ENCODE peak calls at places on chromosome 15, in eight cellular contexts. One of them, this sample, is unnamed.

GRCh38 chr15:40155270-40155910 is 5.5 kb upstream of the BUB1B start:
- DNase-seq in NAMALWA: no peak
- DNase-seq in CMK: no peak
- DNase-seq in iPS-NIHi11: peak; percentile 77
- DNase-seq in brain microvascular endothelial cell: no peak
- DNase-seq in lower lobe of right lung: peak; percentile 55
- DNase-seq in GM23248: no peak
- DNase-seq in psoas muscle: no peak
- DNase-seq in this sample: no peak

GRCh38 chr15:71651750-71652186 is 158.6 kb upstream of the NR2E3 start:
- DNase-seq in CMK: no peak
- DNase-seq in NAMALWA: peak; percentile 58
- DNase-seq in iPS-NIHi11: peak; percentile 47
- DNase-seq in GM23248: peak; percentile 72
- DNase-seq in brain microvascular endothelial cell: peak; percentile 17
- DNase-seq in psoas muscle: no peak
- DNase-seq in lower lobe of right lung: no peak
- DNase-seq in this sample: peak; percentile 6

GRCh38 chr15:40650479-40650878 is 44.5 kb upstream of the RAD51 start:
- DNase-seq in lower lobe of right lung: no peak
- DNase-seq in psoas muscle: no peak
- DNase-seq in CMK: no peak
- DNase-seq in NAMALWA: no peak
- DNase-seq in GM23248: no peak
- DNase-seq in brain microvascular endothelial cell: no peak
- DNase-seq in iPS-NIHi11: no peak
- DNase-seq in this sample: no peak

GRCh38 chr15:101397521-101398003 is 91.9 kb downstream of the PCSK6 start:
- DNase-seq in iPS-NIHi11: no peak
- DNase-seq in psoas muscle: no peak
- DNase-seq in CMK: peak; percentile 52
- DNase-seq in GM23248: no peak
- DNase-seq in NAMALWA: no peak
- DNase-seq in lower lobe of right lung: no peak
- DNase-seq in brain microvascular endothelial cell: no peak
- DNase-seq in this sample: no peak

GRCh38 chr15:42457445-42458442 is 33.2 kb downstream of the ZNF106 start:
- DNase-seq in GM23248: peak; percentile 93
- DNase-seq in CMK: no peak
- DNase-seq in lower lobe of right lung: peak; percentile 53
- DNase-seq in iPS-NIHi11: peak; percentile 92
- DNase-seq in brain microvascular endothelial cell: peak; percentile 93
- DNase-seq in NAMALWA: peak; percentile 93
- DNase-seq in psoas muscle: peak; percentile 79
- DNase-seq in this sample: no peak

GRCh38 chr15:101187820-101188516 is 63.9 kb downstream of the CHSY1 start:
- DNase-seq in psoas muscle: no peak
- DNase-seq in NAMALWA: no peak
- DNase-seq in brain microvascular endothelial cell: peak; percentile 91
- DNase-seq in iPS-NIHi11: no peak
- DNase-seq in CMK: no peak
- DNase-seq in GM23248: no peak
- DNase-seq in lower lobe of right lung: no peak
- DNase-seq in this sample: no peak

GRCh38 chr15:32706704-32707103 is 11.1 kb upstream of the GREM1 start:
- DNase-seq in psoas muscle: no peak
- DNase-seq in iPS-NIHi11: no peak
- DNase-seq in lower lobe of right lung: no peak
- DNase-seq in GM23248: peak; percentile 82
- DNase-seq in NAMALWA: no peak
- DNase-seq in CMK: no peak
- DNase-seq in brain microvascular endothelial cell: peak; percentile 70
- DNase-seq in this sample: no peak

GRCh38 chr15:82545002-82545401 is 4.7 kb upstream of the RPS17 start:
- DNase-seq in iPS-NIHi11: no peak
- DNase-seq in lower lobe of right lung: no peak
- DNase-seq in psoas muscle: no peak
- DNase-seq in brain microvascular endothelial cell: no peak
- DNase-seq in GM23248: no peak
- DNase-seq in CMK: no peak
- DNase-seq in NAMALWA: no peak
- DNase-seq in this sample: no peak

GRCh38 chr15:101198820-101199219 is 53.0 kb downstream of the CHSY1 start:
- DNase-seq in GM23248: peak; percentile 39
- DNase-seq in CMK: no peak
- DNase-seq in NAMALWA: peak; percentile 14
- DNase-seq in lower lobe of right lung: no peak
- DNase-seq in psoas muscle: no peak
- DNase-seq in brain microvascular endothelial cell: no peak
- DNase-seq in iPS-NIHi11: no peak
- DNase-seq in this sample: no peak

GRCh38 chr15:74901612-74902063 is 5.0 kb downstream of the FAM219B start:
- DNase-seq in iPS-NIHi11: peak; percentile 82
- DNase-seq in brain microvascular endothelial cell: peak; percentile 51
- DNase-seq in lower lobe of right lung: peak; percentile 57
- DNase-seq in NAMALWA: peak; percentile 84
- DNase-seq in GM23248: peak; percentile 59
- DNase-seq in psoas muscle: peak; percentile 63
- DNase-seq in CMK: peak; percentile 63
- DNase-seq in this sample: no peak

GRCh38 chr15:90460142-90460824 is 69.4 kb upstream of the CRTC3 start:
- DNase-seq in lower lobe of right lung: no peak
- DNase-seq in CMK: no peak
- DNase-seq in brain microvascular endothelial cell: no peak
- DNase-seq in GM23248: no peak
- DNase-seq in psoas muscle: no peak
- DNase-seq in iPS-NIHi11: no peak
- DNase-seq in NAMALWA: no peak
- DNase-seq in this sample: no peak

GRCh38 chr15:67972377-67972776 is 81.7 kb upstream of the PIAS1 start:
- DNase-seq in psoas muscle: no peak
- DNase-seq in NAMALWA: no peak
- DNase-seq in CMK: no peak
- DNase-seq in iPS-NIHi11: no peak
- DNase-seq in lower lobe of right lung: no peak
- DNase-seq in GM23248: no peak
- DNase-seq in brain microvascular endothelial cell: no peak
- DNase-seq in this sample: no peak

GRCh38 chr15:75578948-75579908 is at the start of gene PTPN9:
- DNase-seq in brain microvascular endothelial cell: peak; percentile 72
- DNase-seq in NAMALWA: peak; percentile 83
- DNase-seq in psoas muscle: peak; percentile 90
- DNase-seq in iPS-NIHi11: peak; percentile 91
- DNase-seq in lower lobe of right lung: peak; percentile 85
- DNase-seq in GM23248: peak; percentile 88
- DNase-seq in CMK: peak; percentile 72
- DNase-seq in this sample: peak; percentile 13

GRCh38 chr15:26242565-26242964 is 379.4 kb upstream of the ATP10A start:
- DNase-seq in psoas muscle: no peak
- DNase-seq in lower lobe of right lung: no peak
- DNase-seq in CMK: no peak
- DNase-seq in NAMALWA: no peak
- DNase-seq in brain microvascular endothelial cell: no peak
- DNase-seq in GM23248: no peak
- DNase-seq in iPS-NIHi11: peak; percentile 51
- DNase-seq in this sample: no peak

GRCh38 chr15:52858388-52859176 is 68.4 kb upstream of the ONECUT1 start:
- DNase-seq in psoas muscle: no peak
- DNase-seq in CMK: no peak
- DNase-seq in NAMALWA: no peak
- DNase-seq in brain microvascular endothelial cell: no peak
- DNase-seq in GM23248: no peak
- DNase-seq in lower lobe of right lung: no peak
- DNase-seq in iPS-NIHi11: no peak
- DNase-seq in this sample: no peak

GRCh38 chr15:73843787-73844186 is 29.6 kb upstream of the TBC1D21 start:
- DNase-seq in psoas muscle: no peak
- DNase-seq in CMK: no peak
- DNase-seq in lower lobe of right lung: no peak
- DNase-seq in NAMALWA: no peak
- DNase-seq in brain microvascular endothelial cell: no peak
- DNase-seq in GM23248: no peak
- DNase-seq in iPS-NIHi11: no peak
- DNase-seq in this sample: no peak

GRCh38 chr15:87528873-87529272 is 727.7 kb downstream of the NTRK3 start:
- DNase-seq in NAMALWA: no peak
- DNase-seq in GM23248: no peak
- DNase-seq in lower lobe of right lung: no peak
- DNase-seq in brain microvascular endothelial cell: no peak
- DNase-seq in psoas muscle: no peak
- DNase-seq in CMK: no peak
- DNase-seq in iPS-NIHi11: no peak
- DNase-seq in this sample: no peak

GRCh38 chr15:34039506-34040123 is 611 bp upstream of the AVEN start:
- DNase-seq in GM23248: peak; percentile 71
- DNase-seq in CMK: no peak
- DNase-seq in lower lobe of right lung: no peak
- DNase-seq in brain microvascular endothelial cell: peak; percentile 16
- DNase-seq in iPS-NIHi11: no peak
- DNase-seq in psoas muscle: no peak
- DNase-seq in NAMALWA: peak; percentile 65
- DNase-seq in this sample: no peak

GRCh38 chr15:60120100-60120499 is 116.0 kb downstream of the FOXB1 start:
- DNase-seq in brain microvascular endothelial cell: no peak
- DNase-seq in iPS-NIHi11: peak; percentile 17
- DNase-seq in NAMALWA: no peak
- DNase-seq in psoas muscle: no peak
- DNase-seq in lower lobe of right lung: no peak
- DNase-seq in GM23248: no peak
- DNase-seq in CMK: no peak
- DNase-seq in this sample: no peak

GRCh38 chr15:90834626-90835025 is 33.8 kb upstream of the FURIN start:
- DNase-seq in psoas muscle: no peak
- DNase-seq in brain microvascular endothelial cell: no peak
- DNase-seq in NAMALWA: no peak
- DNase-seq in iPS-NIHi11: no peak
- DNase-seq in GM23248: no peak
- DNase-seq in lower lobe of right lung: no peak
- DNase-seq in CMK: no peak
- DNase-seq in this sample: no peak

GRCh38 chr15:25905140-25905539 is 42.0 kb upstream of the ATP10A start:
- DNase-seq in lower lobe of right lung: no peak
- DNase-seq in iPS-NIHi11: no peak
- DNase-seq in CMK: no peak
- DNase-seq in NAMALWA: no peak
- DNase-seq in GM23248: peak; percentile 96
- DNase-seq in brain microvascular endothelial cell: peak; percentile 52
- DNase-seq in psoas muscle: peak; percentile 63
- DNase-seq in this sample: no peak

GRCh38 chr15:85331666-85332261 is 48.6 kb upstream of the AKAP13 start:
- DNase-seq in NAMALWA: no peak
- DNase-seq in GM23248: no peak
- DNase-seq in lower lobe of right lung: peak; percentile 58
- DNase-seq in iPS-NIHi11: no peak
- DNase-seq in psoas muscle: no peak
- DNase-seq in brain microvascular endothelial cell: no peak
- DNase-seq in CMK: no peak
- DNase-seq in this sample: no peak

GRCh38 chr15:79640206-79640605 is 208.1 kb downstream of the MINAR1 start:
- DNase-seq in CMK: no peak
- DNase-seq in NAMALWA: no peak
- DNase-seq in iPS-NIHi11: no peak
- DNase-seq in psoas muscle: no peak
- DNase-seq in lower lobe of right lung: no peak
- DNase-seq in GM23248: peak; percentile 92
- DNase-seq in brain microvascular endothelial cell: peak; percentile 85
- DNase-seq in this sample: no peak

GRCh38 chr15:40103124-40103858 is 5.4 kb downstream of the BMF start:
- DNase-seq in iPS-NIHi11: peak; percentile 89
- DNase-seq in psoas muscle: peak; percentile 96
- DNase-seq in CMK: no peak
- DNase-seq in lower lobe of right lung: peak; percentile 87
- DNase-seq in NAMALWA: no peak
- DNase-seq in GM23248: peak; percentile 88
- DNase-seq in brain microvascular endothelial cell: no peak
- DNase-seq in this sample: peak; percentile 48

GRCh38 chr15:82647045-82647834 is at the start of gene CPEB1:
- DNase-seq in psoas muscle: peak; percentile 78
- DNase-seq in iPS-NIHi11: peak; percentile 68
- DNase-seq in CMK: peak; percentile 26
- DNase-seq in lower lobe of right lung: peak; percentile 51
- DNase-seq in brain microvascular endothelial cell: no peak
- DNase-seq in NAMALWA: no peak
- DNase-seq in GM23248: peak; percentile 81
- DNase-seq in this sample: no peak

GRCh38 chr15:67838789-67839332 is 984 bp downstream of the RNU6-1 start:
- DNase-seq in lower lobe of right lung: peak; percentile 86
- DNase-seq in CMK: no peak
- DNase-seq in psoas muscle: peak; percentile 85
- DNase-seq in iPS-NIHi11: peak; percentile 75
- DNase-seq in GM23248: peak; percentile 69
- DNase-seq in NAMALWA: no peak
- DNase-seq in brain microvascular endothelial cell: no peak
- DNase-seq in this sample: no peak

GRCh38 chr15:44726568-44727461 is 9.5 kb upstream of the TRIM69 start:
- DNase-seq in brain microvascular endothelial cell: peak; percentile 92
- DNase-seq in psoas muscle: no peak
- DNase-seq in NAMALWA: peak; percentile 94
- DNase-seq in iPS-NIHi11: no peak
- DNase-seq in lower lobe of right lung: no peak
- DNase-seq in GM23248: peak; percentile 95
- DNase-seq in CMK: peak; percentile 52
- DNase-seq in this sample: no peak

GRCh38 chr15:51801391-51801835 is 28.0 kb upstream of the TMOD3 start:
- DNase-seq in GM23248: peak; percentile 49
- DNase-seq in psoas muscle: peak; percentile 52
- DNase-seq in iPS-NIHi11: peak; percentile 58
- DNase-seq in NAMALWA: peak; percentile 69
- DNase-seq in brain microvascular endothelial cell: peak; percentile 20
- DNase-seq in CMK: no peak
- DNase-seq in lower lobe of right lung: no peak
- DNase-seq in this sample: no peak

GRCh38 chr15:69475769-69476358 is 23.2 kb downstream of the RPLP1 start:
- DNase-seq in iPS-NIHi11: peak; percentile 82
- DNase-seq in CMK: peak; percentile 39
- DNase-seq in psoas muscle: peak; percentile 87
- DNase-seq in GM23248: peak; percentile 81
- DNase-seq in lower lobe of right lung: peak; percentile 82
- DNase-seq in NAMALWA: peak; percentile 69
- DNase-seq in brain microvascular endothelial cell: peak; percentile 77
- DNase-seq in this sample: peak; percentile 24

GRCh38 chr15:66580643-66581042 is 14.8 kb upstream of the LCTL start:
- DNase-seq in NAMALWA: no peak
- DNase-seq in CMK: no peak
- DNase-seq in iPS-NIHi11: no peak
- DNase-seq in lower lobe of right lung: no peak
- DNase-seq in psoas muscle: peak; percentile 83
- DNase-seq in GM23248: peak; percentile 64
- DNase-seq in brain microvascular endothelial cell: peak; percentile 55
- DNase-seq in this sample: no peak

GRCh38 chr15:62135532-62136134 is 29.5 kb downstream of the C2CD4B start:
- DNase-seq in CMK: no peak
- DNase-seq in NAMALWA: no peak
- DNase-seq in GM23248: peak; percentile 23
- DNase-seq in brain microvascular endothelial cell: peak; percentile 42
- DNase-seq in lower lobe of right lung: no peak
- DNase-seq in iPS-NIHi11: no peak
- DNase-seq in psoas muscle: no peak
- DNase-seq in this sample: no peak

GRCh38 chr15:98609144-98609852 is 39.0 kb upstream of the IGF1R start:
- DNase-seq in psoas muscle: no peak
- DNase-seq in GM23248: peak; percentile 57
- DNase-seq in lower lobe of right lung: no peak
- DNase-seq in CMK: no peak
- DNase-seq in brain microvascular endothelial cell: peak; percentile 7
- DNase-seq in NAMALWA: no peak
- DNase-seq in iPS-NIHi11: peak; percentile 46
- DNase-seq in this sample: no peak

GRCh38 chr15:47332481-47332880 is 384.8 kb upstream of the SEMA6D start:
- DNase-seq in lower lobe of right lung: no peak
- DNase-seq in iPS-NIHi11: no peak
- DNase-seq in GM23248: no peak
- DNase-seq in psoas muscle: no peak
- DNase-seq in NAMALWA: no peak
- DNase-seq in CMK: no peak
- DNase-seq in brain microvascular endothelial cell: no peak
- DNase-seq in this sample: no peak

GRCh38 chr15:44593042-44593736 is 56.2 kb downstream of the EIF3J start:
- DNase-seq in lower lobe of right lung: no peak
- DNase-seq in NAMALWA: peak; percentile 65
- DNase-seq in GM23248: peak; percentile 49
- DNase-seq in psoas muscle: no peak
- DNase-seq in iPS-NIHi11: no peak
- DNase-seq in CMK: no peak
- DNase-seq in brain microvascular endothelial cell: peak; percentile 22
- DNase-seq in this sample: no peak